ENCODE peak calls at places on chromosome 22, in ten cellular contexts. L is activated CD4-positive, alpha-beta T cell treated with anti-CD3 and anti-CD28 coated beads for 24 hours; Q is tibial nerve; I is activated CD8-positive, alpha-beta T cell treated with anti-CD3 and anti-CD28 coated beads for 36 hours; P is IMR-90; C is A549; B is posterior vena cava; W is RPMI8226; F is AML-193; R is mammary epithelial cell. N is an unnamed sample.
A peak's percentile ranks its signal among the peaks of the same experiment; 100 is the strongest.

GRCh38 chr22:28442951-28443876 is 236.4 kb downstream of the TTC28 start:
- DNase-seq in L (no peak), Q (peak; percentile 67), I (peak; percentile 39), P (peak; percentile 76), C (no peak), B (peak; percentile 83), W (peak; percentile 17), F (peak; percentile 55), R (peak; percentile 44), N (peak; percentile 72)

GRCh38 chr22:17501679-17502285 is 61.5 kb upstream of the SLC25A18 start:
- DNase-seq in L (no peak), Q (peak; percentile 63), I (peak; percentile 34), P (peak; percentile 66), C (peak; percentile 67), B (no peak), W (peak; percentile 30), F (peak; percentile 58), R (peak; percentile 53), N (peak; percentile 76)

GRCh38 chr22:46851941-46852340 is 89.5 kb downstream of the TBC1D22A start:
- DNase-seq in L (no peak), Q (no peak), I (no peak), P (no peak), C (no peak), B (no peak), W (no peak), F (no peak), R (no peak), N (no peak)

GRCh38 chr22:43999378-43999777 is 24.7 kb upstream of the PARVB start:
- DNase-seq in L (no peak), Q (no peak), I (no peak), P (no peak), C (no peak), B (no peak), W (no peak), F (no peak), R (no peak), N (no peak)

GRCh38 chr22:46142548-46143490 is 7.5 kb upstream of the PPARA start:
- DNase-seq in L (no peak), Q (no peak), I (no peak), P (no peak), C (no peak), B (no peak), W (no peak), F (no peak), R (no peak), N (no peak)

GRCh38 chr22:32600184-32600583 is 125.6 kb downstream of the FBXO7 start:
- DNase-seq in L (no peak), Q (no peak), I (no peak), P (no peak), C (no peak), B (no peak), W (no peak), F (no peak), R (no peak), N (no peak)

GRCh38 chr22:45358127-45358526 is 48.4 kb downstream of the FAM118A start:
- DNase-seq in L (no peak), Q (no peak), I (no peak), P (no peak), C (no peak), B (no peak), W (no peak), F (no peak), R (no peak), N (no peak)

GRCh38 chr22:22076937-22077703 is 94.5 kb upstream of the TOP3B start:
- DNase-seq in L (no peak), Q (no peak), I (no peak), P (peak; percentile 26), C (no peak), B (no peak), W (no peak), F (no peak), R (peak; percentile 68), N (no peak)

GRCh38 chr22:43263645-43264514 is 76.9 kb upstream of the TTLL12 start:
- DNase-seq in L (peak; percentile 71), Q (no peak), I (peak; percentile 97), P (peak; percentile 88), C (no peak), B (peak; percentile 87), W (peak; percentile 96), F (peak; percentile 71), R (peak; percentile 79), N (peak; percentile 58)

GRCh38 chr22:37485714-37486223 is 415 bp downstream of the MFNG start:
- DNase-seq in L (no peak), Q (no peak), I (peak; percentile 39), P (no peak), C (no peak), B (no peak), W (peak; percentile 51), F (no peak), R (no peak), N (no peak)

GRCh38 chr22:41240377-41241132 is at the start of gene CHADL:
- DNase-seq in L (no peak), Q (no peak), I (no peak), P (no peak), C (no peak), B (no peak), W (no peak), F (no peak), R (no peak), N (no peak)

GRCh38 chr22:19167106-19167869 is 11.2 kb downstream of the SLC25A1 start:
- DNase-seq in L (no peak), Q (no peak), I (no peak), P (no peak), C (no peak), B (no peak), W (no peak), F (no peak), R (no peak), N (no peak)

GRCh38 chr22:22011964-22012363 is 29.4 kb upstream of the TOP3B start:
- DNase-seq in L (no peak), Q (no peak), I (no peak), P (no peak), C (no peak), B (no peak), W (no peak), F (no peak), R (no peak), N (no peak)

GRCh38 chr22:24521791-24522245 is 26.7 kb downstream of the UPB1 start:
- DNase-seq in L (peak; percentile 28), Q (no peak), I (peak; percentile 66), P (peak; percentile 60), C (peak; percentile 71), B (no peak), W (peak; percentile 86), F (peak; percentile 59), R (peak; percentile 77), N (peak; percentile 93)

GRCh38 chr22:32830473-32830872 is 29.0 kb downstream of the TIMP3 start:
- DNase-seq in L (no peak), Q (no peak), I (no peak), P (no peak), C (no peak), B (no peak), W (no peak), F (no peak), R (no peak), N (no peak)

GRCh38 chr22:25177226-25177625 is 22.4 kb upstream of the CRYBB3 start:
- DNase-seq in L (no peak), Q (no peak), I (no peak), P (no peak), C (no peak), B (no peak), W (no peak), F (no peak), R (no peak), N (no peak)

GRCh38 chr22:42769574-42770447 is 49.1 kb upstream of the A4GALT start:
- DNase-seq in L (no peak), Q (peak; percentile 57), I (no peak), P (peak; percentile 95), C (peak; percentile 51), B (peak; percentile 86), W (peak; percentile 63), F (no peak), R (no peak), N (peak; percentile 83)

GRCh38 chr22:35353318-35353717 is 27.6 kb upstream of the HMOX1 start:
- DNase-seq in L (no peak), Q (no peak), I (no peak), P (no peak), C (no peak), B (no peak), W (peak; percentile 30), F (no peak), R (no peak), N (no peak)

GRCh38 chr22:46085831-46086576 is 64.3 kb upstream of the PPARA start:
- DNase-seq in L (no peak), Q (no peak), I (no peak), P (no peak), C (peak; percentile 90), B (peak; percentile 94), W (no peak), F (no peak), R (peak; percentile 90), N (peak; percentile 63)

GRCh38 chr22:20219667-20220628 is 48.2 kb downstream of the RTN4R start:
- DNase-seq in L (no peak), Q (no peak), I (no peak), P (no peak), C (peak; percentile 17), B (no peak), W (no peak), F (no peak), R (no peak), N (no peak)

GRCh38 chr22:20792221-20792965 is 18.5 kb downstream of the SERPIND1 start:
- DNase-seq in L (no peak), Q (no peak), I (no peak), P (no peak), C (no peak), B (no peak), W (no peak), F (no peak), R (no peak), N (no peak)

GRCh38 chr22:18110194-18110943 is at the start of gene TUBA8:
- DNase-seq in L (peak; percentile 17), Q (no peak), I (peak; percentile 61), P (peak; percentile 16), C (no peak), B (peak; percentile 83), W (peak; percentile 6), F (peak; percentile 20), R (peak; percentile 25), N (no peak)

GRCh38 chr22:22037740-22038139 is 55.2 kb upstream of the TOP3B start:
- DNase-seq in L (no peak), Q (no peak), I (no peak), P (peak; percentile 91), C (no peak), B (no peak), W (no peak), F (no peak), R (no peak), N (no peak)